ENCODE peak calls at places on chromosomes 3 and 15, in six cellular contexts. One of them, this sample, is unnamed.
A peak's percentile ranks its signal among the peaks of the same experiment; 100 is the strongest.

GRCh38 chr3:171871392-171872274 is 28.5 kb downstream of the TMEM212 start:
- DNase-seq in ascending aorta: no peak
- DNase-seq in T1000: no peak
- DNase-seq in stimulated activated CD4-positive, alpha-beta T cell treated with anti-CD3 and anti-CD28 coated beads, Interleukin-1b, Interleukin-23, amount 100 ng/mL, for 4 hours: no peak
- DNase-seq in cardiac septum: no peak
- DNase-seq in activated gamma-delta T cell treated with anti-CD3 and anti-CD28 coated beads, Interleukin-2, amount 50 U/mL, for 16 hours: no peak
- DNase-seq in this sample: no peak

GRCh38 chr3:113354307-113354706 is 87.0 kb downstream of the CFAP44 start:
- DNase-seq in stimulated activated CD4-positive, alpha-beta T cell treated with anti-CD3 and anti-CD28 coated beads, Interleukin-1b, Interleukin-23, amount 100 ng/mL, for 4 hours: no peak
- DNase-seq in ascending aorta: no peak
- DNase-seq in activated gamma-delta T cell treated with anti-CD3 and anti-CD28 coated beads, Interleukin-2, amount 50 U/mL, for 16 hours: no peak
- DNase-seq in cardiac septum: no peak
- DNase-seq in T1000: no peak
- DNase-seq in this sample: no peak

GRCh38 chr3:190618349-190619030 is 104.6 kb downstream of the IL1RAP start:
- DNase-seq in cardiac septum: no peak
- DNase-seq in stimulated activated CD4-positive, alpha-beta T cell treated with anti-CD3 and anti-CD28 coated beads, Interleukin-1b, Interleukin-23, amount 100 ng/mL, for 4 hours: no peak
- DNase-seq in activated gamma-delta T cell treated with anti-CD3 and anti-CD28 coated beads, Interleukin-2, amount 50 U/mL, for 16 hours: no peak
- DNase-seq in ascending aorta: no peak
- DNase-seq in T1000: no peak
- DNase-seq in this sample: no peak

GRCh38 chr3:17714473-17714872 is 28.0 kb downstream of the TBC1D5 start:
- DNase-seq in cardiac septum: no peak
- DNase-seq in ascending aorta: no peak
- DNase-seq in activated gamma-delta T cell treated with anti-CD3 and anti-CD28 coated beads, Interleukin-2, amount 50 U/mL, for 16 hours: no peak
- DNase-seq in stimulated activated CD4-positive, alpha-beta T cell treated with anti-CD3 and anti-CD28 coated beads, Interleukin-1b, Interleukin-23, amount 100 ng/mL, for 4 hours: no peak
- DNase-seq in T1000: no peak
- DNase-seq in this sample: no peak

GRCh38 chr3:115648559-115648958 is 25.2 kb downstream of the GAP43 start:
- DNase-seq in ascending aorta: no peak
- DNase-seq in T1000: no peak
- DNase-seq in cardiac septum: no peak
- DNase-seq in activated gamma-delta T cell treated with anti-CD3 and anti-CD28 coated beads, Interleukin-2, amount 50 U/mL, for 16 hours: no peak
- DNase-seq in stimulated activated CD4-positive, alpha-beta T cell treated with anti-CD3 and anti-CD28 coated beads, Interleukin-1b, Interleukin-23, amount 100 ng/mL, for 4 hours: no peak
- DNase-seq in this sample: no peak

GRCh38 chr3:154050216-154050615 is 71.0 kb upstream of the ARHGEF26 start:
- DNase-seq in activated gamma-delta T cell treated with anti-CD3 and anti-CD28 coated beads, Interleukin-2, amount 50 U/mL, for 16 hours: no peak
- DNase-seq in stimulated activated CD4-positive, alpha-beta T cell treated with anti-CD3 and anti-CD28 coated beads, Interleukin-1b, Interleukin-23, amount 100 ng/mL, for 4 hours: no peak
- DNase-seq in ascending aorta: no peak
- DNase-seq in T1000: no peak
- DNase-seq in cardiac septum: no peak
- DNase-seq in this sample: no peak

GRCh38 chr3:25007974-25008658 is 419.9 kb upstream of the RARB start:
- DNase-seq in ascending aorta: no peak
- DNase-seq in stimulated activated CD4-positive, alpha-beta T cell treated with anti-CD3 and anti-CD28 coated beads, Interleukin-1b, Interleukin-23, amount 100 ng/mL, for 4 hours: no peak
- DNase-seq in activated gamma-delta T cell treated with anti-CD3 and anti-CD28 coated beads, Interleukin-2, amount 50 U/mL, for 16 hours: no peak
- DNase-seq in cardiac septum: no peak
- DNase-seq in T1000: no peak
- DNase-seq in this sample: no peak

GRCh38 chr3:150216041-150216811 is 191.9 kb upstream of the TSC22D2 start:
- DNase-seq in cardiac septum: peak; percentile 84
- DNase-seq in activated gamma-delta T cell treated with anti-CD3 and anti-CD28 coated beads, Interleukin-2, amount 50 U/mL, for 16 hours: no peak
- DNase-seq in ascending aorta: peak; percentile 33
- DNase-seq in T1000: peak; percentile 59
- DNase-seq in stimulated activated CD4-positive, alpha-beta T cell treated with anti-CD3 and anti-CD28 coated beads, Interleukin-1b, Interleukin-23, amount 100 ng/mL, for 4 hours: no peak
- DNase-seq in this sample: no peak

GRCh38 chr3:71428841-71429609 is 154.5 kb downstream of the FOXP1 start:
- DNase-seq in T1000: no peak
- DNase-seq in stimulated activated CD4-positive, alpha-beta T cell treated with anti-CD3 and anti-CD28 coated beads, Interleukin-1b, Interleukin-23, amount 100 ng/mL, for 4 hours: no peak
- DNase-seq in ascending aorta: no peak
- DNase-seq in activated gamma-delta T cell treated with anti-CD3 and anti-CD28 coated beads, Interleukin-2, amount 50 U/mL, for 16 hours: no peak
- DNase-seq in cardiac septum: no peak
- DNase-seq in this sample: no peak

GRCh38 chr15:45583731-45584639 is 3.2 kb upstream of the BLOC1S6 start:
- DNase-seq in T1000: no peak
- DNase-seq in ascending aorta: no peak
- DNase-seq in stimulated activated CD4-positive, alpha-beta T cell treated with anti-CD3 and anti-CD28 coated beads, Interleukin-1b, Interleukin-23, amount 100 ng/mL, for 4 hours: no peak
- DNase-seq in activated gamma-delta T cell treated with anti-CD3 and anti-CD28 coated beads, Interleukin-2, amount 50 U/mL, for 16 hours: no peak
- DNase-seq in cardiac septum: no peak
- DNase-seq in this sample: no peak

GRCh38 chr3:78827618-78828017 is 940.2 kb downstream of the ROBO1 start:
- DNase-seq in cardiac septum: no peak
- DNase-seq in ascending aorta: no peak
- DNase-seq in activated gamma-delta T cell treated with anti-CD3 and anti-CD28 coated beads, Interleukin-2, amount 50 U/mL, for 16 hours: no peak
- DNase-seq in T1000: no peak
- DNase-seq in stimulated activated CD4-positive, alpha-beta T cell treated with anti-CD3 and anti-CD28 coated beads, Interleukin-1b, Interleukin-23, amount 100 ng/mL, for 4 hours: no peak
- DNase-seq in this sample: no peak

GRCh38 chr3:47347217-47347801 is 33.5 kb upstream of the PTPN23 start:
- DNase-seq in cardiac septum: no peak
- DNase-seq in stimulated activated CD4-positive, alpha-beta T cell treated with anti-CD3 and anti-CD28 coated beads, Interleukin-1b, Interleukin-23, amount 100 ng/mL, for 4 hours: no peak
- DNase-seq in T1000: no peak
- DNase-seq in activated gamma-delta T cell treated with anti-CD3 and anti-CD28 coated beads, Interleukin-2, amount 50 U/mL, for 16 hours: no peak
- DNase-seq in ascending aorta: no peak
- DNase-seq in this sample: no peak

GRCh38 chr15:77030042-77030927 is 35.4 kb downstream of the PSTPIP1 start:
- DNase-seq in ascending aorta: peak; percentile 3
- DNase-seq in stimulated activated CD4-positive, alpha-beta T cell treated with anti-CD3 and anti-CD28 coated beads, Interleukin-1b, Interleukin-23, amount 100 ng/mL, for 4 hours: no peak
- DNase-seq in cardiac septum: peak; percentile 66
- DNase-seq in T1000: no peak
- DNase-seq in activated gamma-delta T cell treated with anti-CD3 and anti-CD28 coated beads, Interleukin-2, amount 50 U/mL, for 16 hours: no peak
- DNase-seq in this sample: no peak

GRCh38 chr3:50862221-50862620 is 187.5 kb downstream of the DOCK3 start:
- DNase-seq in cardiac septum: no peak
- DNase-seq in stimulated activated CD4-positive, alpha-beta T cell treated with anti-CD3 and anti-CD28 coated beads, Interleukin-1b, Interleukin-23, amount 100 ng/mL, for 4 hours: no peak
- DNase-seq in T1000: no peak
- DNase-seq in ascending aorta: no peak
- DNase-seq in activated gamma-delta T cell treated with anti-CD3 and anti-CD28 coated beads, Interleukin-2, amount 50 U/mL, for 16 hours: no peak
- DNase-seq in this sample: no peak